ENCODE peak calls at places on chromosomes 16 and 17, in seven cellular contexts. C is HFFc6; D is omental fat pad; L is activated CD8-positive, alpha-beta T cell treated with anti-CD3 and anti-CD28 coated beads for 36 hours; S is pancreas; F is CD8-positive, alpha-beta T cell; H is cardiac fibroblast. M is an unnamed sample.

GRCh38 chr17:74204474-74204873 is 996 bp downstream of the RPL38 start:
- DNase-seq in S (no peak), C (no peak), D (no peak), F (no peak), L (no peak), H (no peak), M (no peak)

GRCh38 chr16:58413359-58413758 is 21.1 kb downstream of the GINS3 start:
- DNase-seq in F (no peak), L (no peak), D (no peak), S (no peak), H (no peak), C (no peak), M (no peak)

GRCh38 chr17:45261577-45262515 is at the start of gene SPATA32:
- DNase-seq in S (peak; percentile 37), D (no peak), C (no peak), H (peak; percentile 31), F (peak; percentile 78), L (peak; percentile 91), M (peak; percentile 78)

GRCh38 chr16:85759631-85760419 is 8.9 kb upstream of the C16orf74 start:
- DNase-seq in H (no peak), S (peak; percentile 43), F (no peak), D (no peak), C (no peak), L (peak; percentile 59), M (peak; percentile 82)

GRCh38 chr17:26792486-26792885 is 501.4 kb upstream of the WSB1 start:
- DNase-seq in F (no peak), S (no peak), H (peak; percentile 10), L (no peak), D (no peak), C (no peak), M (no peak)

GRCh38 chr17:2706911-2707510 is 4.6 kb downstream of the CLUH start:
- DNase-seq in F (no peak), H (no peak), L (no peak), D (no peak), S (peak; percentile 33), C (no peak), M (no peak)

GRCh38 chr17:57954421-57955182 is 610 bp downstream of the CUEDC1 start:
- DNase-seq in S (peak; percentile 53), D (no peak), F (no peak), C (peak; percentile 63), H (peak; percentile 69), L (no peak), M (peak; percentile 60)

GRCh38 chr17:73874008-73874407 is 229.8 kb upstream of the SDK2 start:
- DNase-seq in H (no peak), D (no peak), S (no peak), F (no peak), C (no peak), L (peak; percentile 26), M (no peak)

GRCh38 chr17:31492880-31493655 is 101.6 kb downstream of the RAB11FIP4 start:
- DNase-seq in L (peak; percentile 96), F (peak; percentile 76), D (no peak), C (no peak), S (no peak), H (no peak), M (no peak)

GRCh38 chr16:83513006-83513755 is 294.6 kb upstream of the HSBP1 start:
- DNase-seq in S (no peak), D (no peak), F (no peak), C (peak; percentile 25), L (peak; percentile 10), H (peak; percentile 32), M (no peak)

GRCh38 chr16:5770118-5770517 is 672.5 kb upstream of the EEF2KMT start:
- DNase-seq in L (no peak), H (no peak), C (no peak), S (no peak), F (no peak), D (no peak), M (no peak)

GRCh38 chr17:2602597-2603017 is 9.2 kb downstream of the PAFAH1B1 start:
- DNase-seq in S (no peak), H (no peak), C (no peak), F (no peak), L (peak; percentile 23), D (no peak), M (no peak)

GRCh38 chr16:85370881-85371651 is 242.1 kb upstream of the GSE1 start:
- DNase-seq in F (no peak), L (no peak), H (peak; percentile 68), C (peak; percentile 45), S (no peak), D (no peak), M (peak; percentile 87)

GRCh38 chr16:81905277-81905676 is 106.0 kb downstream of the SDR42E1 start:
- DNase-seq in F (no peak), D (no peak), C (no peak), S (no peak), L (no peak), H (no peak), M (no peak)

GRCh38 chr17:74453665-74454196 is 12.7 kb upstream of the CD300A start:
- DNase-seq in F (no peak), D (no peak), L (no peak), C (no peak), S (peak; percentile 92), H (no peak), M (peak; percentile 96)

GRCh38 chr17:83090424-83091256 is 11.2 kb downstream of the METRNL start:
- DNase-seq in F (no peak), D (no peak), L (no peak), S (no peak), H (no peak), C (no peak), M (no peak)

GRCh38 chr16:15639061-15639568 is 3.8 kb downstream of the MARF1 start:
- DNase-seq in C (no peak), H (no peak), L (peak; percentile 51), S (no peak), F (peak; percentile 39), D (no peak), M (peak; percentile 65)

GRCh38 chr16:853306-853705 is 52.8 kb upstream of the GNG13 start:
- DNase-seq in C (no peak), L (no peak), S (no peak), D (no peak), F (no peak), H (no peak), M (no peak)

GRCh38 chr17:3003401-3004149 is 59.8 kb downstream of the OR1D5 start:
- DNase-seq in S (peak; percentile 30), L (no peak), H (no peak), F (no peak), C (no peak), D (no peak), M (no peak)

DNA sequence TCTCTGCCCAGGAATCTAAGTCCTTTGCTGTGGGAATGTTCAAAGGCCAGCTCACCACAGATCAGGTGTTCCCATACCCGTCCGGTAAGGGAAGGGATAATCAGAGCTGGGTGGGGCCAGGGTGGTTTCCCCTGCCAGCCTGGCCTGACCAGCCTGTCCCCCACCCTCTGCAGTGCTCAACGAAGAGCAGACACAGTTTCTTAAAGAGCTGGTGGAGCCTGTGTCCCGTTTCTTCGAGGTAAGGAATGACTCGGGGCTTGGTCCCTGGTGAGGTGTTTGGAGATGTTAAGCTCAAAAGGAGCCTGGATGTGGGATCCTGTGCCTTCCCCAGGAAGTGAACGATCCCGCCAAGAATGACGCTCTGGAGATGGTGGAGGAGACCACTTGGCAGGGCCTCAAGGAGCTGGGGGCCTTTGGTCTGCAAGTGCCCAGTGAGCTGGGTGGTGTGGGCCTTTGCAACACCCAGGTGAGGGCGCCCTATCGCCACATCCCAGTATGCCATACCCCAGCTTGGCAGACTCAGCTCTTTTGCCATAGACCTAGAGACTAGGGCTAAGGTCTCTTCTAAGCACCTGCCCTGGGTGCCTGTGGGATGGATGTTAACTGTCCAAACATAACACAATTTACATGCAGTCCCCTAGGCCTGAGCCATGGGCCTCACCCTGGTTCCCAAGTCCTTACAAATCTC is 999 bp downstream of the ACADVL start:
- DNase-seq in F (peak; percentile 70), H (peak; percentile 76), D (no peak), C (peak; percentile 56), L (peak; percentile 81), S (peak; percentile 74), M (peak; percentile 79)
- TF ChIP-seq CTCF in F (no peak), H (peak; percentile 53), D (no peak), C (peak; percentile 76), L (peak; percentile 49), S (no peak), M (peak; percentile 74)

GRCh38 chr16:64950262-64950661 is 171.6 kb downstream of the CDH11 start:
- DNase-seq in L (no peak), F (no peak), D (no peak), H (no peak), S (no peak), C (no peak), M (no peak)
- TF ChIP-seq CTCF in L (no peak), F (no peak), D (no peak), H (peak; percentile 26), S (no peak), C (peak; percentile 68), M (no peak)

GRCh38 chr17:63436523-63437110 is 9.5 kb downstream of the CYB561 start:
- DNase-seq in F (no peak), C (no peak), L (peak; percentile 27), S (peak; percentile 66), H (peak; percentile 47), D (no peak), M (no peak)
- TF ChIP-seq CTCF in F (no peak), C (peak; percentile 20), L (no peak), S (no peak), H (no peak), D (no peak), M (no peak)

GRCh38 chr17:76056882-76057281 is 15.4 kb downstream of the SRP68 start:
- DNase-seq in D (no peak), C (no peak), S (no peak), H (no peak), F (no peak), L (no peak), M (no peak)
- TF ChIP-seq CTCF in D (no peak), C (no peak), S (no peak), H (no peak), F (peak; percentile 11), L (no peak), M (no peak)

GRCh38 chr16:69171325-69172095 is 15.5 kb upstream of the SNTB2 start:
- DNase-seq in D (no peak), F (no peak), S (no peak), H (peak; percentile 62), L (no peak), C (no peak), M (no peak)
- TF ChIP-seq CTCF in D (no peak), F (no peak), S (no peak), H (no peak), L (no peak), C (no peak), M (no peak)

GRCh38 chr17:48149174-48150106 is 41.9 kb downstream of the SNX11 start:
- DNase-seq in D (no peak), L (no peak), H (no peak), S (no peak), C (no peak), F (no peak), M (no peak)
- TF ChIP-seq CTCF in D (no peak), L (no peak), H (no peak), S (no peak), C (no peak), F (no peak), M (no peak)

M was measured in Peyer's patch.